ENCODE peak calls at places on chromosomes 3 and 15, in five cellular contexts. F is mesenchymal stem cell, Z is pancreas, O is HCT116, Q is upper lobe of right lung. I is an unnamed sample.

GRCh38 chr3:118544458-118544857 is 490.2 kb downstream of the IGSF11 start:
- DNase-seq in Q (no peak), O (peak; percentile 38), F (no peak), Z (no peak), I (no peak)

GRCh38 chr15:90037961-90038633 is 37.0 kb downstream of the ZNF710 start:
- DNase-seq in Q (peak; percentile 40), Z (peak; percentile 54), O (no peak), F (peak; percentile 45), I (no peak)

GRCh38 chr3:52843881-52844280 is 9.1 kb upstream of the MUSTN1 start:
- DNase-seq in F (no peak), Q (no peak), Z (no peak), O (no peak), I (no peak)

GRCh38 chr15:34855893-34856292 is 60.5 kb upstream of the ACTC1 start:
- DNase-seq in Q (no peak), Z (no peak), O (no peak), F (no peak), I (peak; percentile 17)

GRCh38 chr3:16147226-16147625 is 27.3 kb upstream of the GALNT15 start:
- DNase-seq in O (no peak), Q (no peak), Z (no peak), F (peak; percentile 76), I (no peak)

GRCh38 chr15:41944313-41944940 is 27.9 kb downstream of the EHD4 start:
- DNase-seq in Z (no peak), F (peak; percentile 91), Q (no peak), O (peak; percentile 37), I (no peak)

GRCh38 chr3:98772022-98772421 is 8.9 kb downstream of the ST3GAL6 start:
- DNase-seq in O (no peak), Z (no peak), Q (no peak), F (no peak), I (no peak)

GRCh38 chr15:85445361-85445760 is 65.0 kb downstream of the AKAP13 start:
- DNase-seq in Z (no peak), O (no peak), Q (no peak), F (no peak), I (no peak)

GRCh38 chr3:112004187-112004586 is 5.5 kb downstream of the TAGLN3 start:
- DNase-seq in O (no peak), Q (no peak), Z (no peak), F (no peak), I (no peak)

GRCh38 chr15:44490628-44491027 is 46.3 kb upstream of the EIF3J start:
- DNase-seq in F (peak; percentile 14), O (no peak), Q (no peak), Z (no peak), I (no peak)

GRCh38 chr15:40471778-40472130 is 970 bp downstream of the CHST14 start:
- DNase-seq in F (no peak), Q (peak; percentile 70), Z (no peak), O (no peak), I (no peak)

GRCh38 chr3:47193871-47194859 is 30.3 kb upstream of the SETD2 start:
- DNase-seq in Q (no peak), Z (no peak), F (peak; percentile 33), O (no peak), I (no peak)

GRCh38 chr3:62277986-62278385 is 95.4 kb downstream of the FEZF2 start:
- DNase-seq in F (no peak), Z (no peak), O (no peak), Q (no peak), I (no peak)

GRCh38 chr3:67788396-67788795 is 134.0 kb upstream of the SUCLG2 start:
- DNase-seq in O (no peak), F (no peak), Z (no peak), Q (no peak), I (no peak)

GRCh38 chr3:26984601-26985000 is 362.0 kb downstream of the LRRC3B start:
- DNase-seq in Z (no peak), F (no peak), O (no peak), Q (no peak), I (no peak)

GRCh38 chr3:11735638-11736037 is 91.9 kb upstream of the VGLL4 start:
- DNase-seq in F (no peak), Q (no peak), Z (no peak), O (no peak), I (no peak)

GRCh38 chr3:28206479-28206878 is 34.9 kb upstream of the CMC1 start:
- DNase-seq in F (no peak), Q (no peak), O (no peak), Z (no peak), I (no peak)

GRCh38 chr3:10352146-10352911 is 31.4 kb upstream of the SEC13 start:
- DNase-seq in O (no peak), Q (no peak), F (peak; percentile 94), Z (peak; percentile 38), I (no peak)

GRCh38 chr3:10343526-10343925 is 22.6 kb upstream of the SEC13 start:
- DNase-seq in Z (no peak), O (no peak), F (no peak), Q (no peak), I (no peak)

GRCh38 chr3:37661615-37662306 is 199.9 kb upstream of the CTDSPL start:
- DNase-seq in F (no peak), O (no peak), Z (no peak), Q (peak; percentile 71), I (no peak)

GRCh38 chr15:80844011-80844732 is 65.0 kb downstream of the CEMIP start:
- DNase-seq in Q (no peak), F (peak; percentile 38), O (no peak), Z (no peak), I (peak; percentile 10)

GRCh38 chr3:171088984-171089754 is 62.6 kb upstream of the SLC2A2 start:
- DNase-seq in Q (no peak), F (peak; percentile 66), Z (no peak), O (peak; percentile 18), I (no peak)
- H3K27ac ChIP-seq in Q (no peak overlapping the region), F (peak overlapping the region; percentile 73), Z (no peak overlapping the region), O (no peak overlapping the region), I (no peak overlapping the region)

GRCh38 chr3:186383026-186383993 is 21.3 kb upstream of the DGKG start:
- DNase-seq in F (no peak), Q (no peak), Z (no peak), O (no peak), I (no peak)
- H3K27ac ChIP-seq in F (no peak overlapping the region), Q (no peak overlapping the region), Z (no peak overlapping the region), O (no peak overlapping the region), I (peak overlapping the region; percentile 59)

GRCh38 chr3:141021261-141021660 is 29.9 kb upstream of the SPSB4 start:
- DNase-seq in Q (no peak), F (no peak), O (no peak), Z (no peak), I (no peak)

GRCh38 chr3:141020139-141020940 is 30.8 kb upstream of the SPSB4 start:
- DNase-seq in Z (no peak), O (no peak), F (no peak), Q (no peak), I (no peak)

GRCh38 chr3:141015486-141015885 is 35.7 kb upstream of the SPSB4 start:
- DNase-seq in F (no peak), Z (no peak), Q (no peak), O (no peak), I (no peak)

GRCh38 chr3:141019244-141019643 is 31.9 kb upstream of the SPSB4 start:
- DNase-seq in F (no peak), Z (no peak), Q (no peak), O (no peak), I (no peak)
- H3K27ac ChIP-seq in F (no peak overlapping the region), Z (no peak overlapping the region), Q (no peak overlapping the region), O (no peak overlapping the region), I (no peak overlapping the region)

DNA sequence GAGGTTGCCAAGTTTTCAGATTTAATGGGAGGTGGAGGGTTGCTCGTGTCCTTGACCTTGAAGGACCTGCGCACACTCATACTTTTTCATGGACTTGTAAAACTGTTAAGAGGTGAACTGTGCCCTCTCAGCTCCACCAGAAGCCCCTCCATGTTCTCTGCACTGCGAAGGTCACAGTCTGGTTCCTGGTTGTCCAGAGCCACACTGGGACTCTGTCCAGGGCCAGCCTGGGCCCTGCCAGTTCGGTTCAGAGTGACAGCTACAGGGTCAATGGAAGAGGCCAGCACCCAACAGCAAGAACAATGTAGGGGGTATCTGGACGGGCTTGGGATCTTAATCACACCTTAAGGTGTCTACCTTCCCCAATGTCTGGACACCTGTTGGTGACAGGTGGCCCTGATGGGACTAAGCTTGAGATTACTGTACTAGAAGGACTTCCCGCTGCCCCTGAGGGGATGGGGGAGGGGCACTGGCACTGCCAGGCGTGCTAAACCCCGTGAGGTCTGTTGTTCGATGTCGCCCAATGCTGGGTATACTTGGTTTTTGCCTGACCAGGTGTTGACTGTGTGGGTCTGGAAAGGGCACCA is 34.7 kb downstream of the GRK7 start:
- DNase-seq in Q (no peak), F (no peak), Z (no peak), O (no peak), I (no peak)
- H3K27ac ChIP-seq in Q (peak overlapping the region; percentile 75), F (peak overlapping the region; percentile 74), Z (peak overlapping the region; percentile 19), O (no peak overlapping the region), I (peak overlapping the region; percentile 48)

DNA sequence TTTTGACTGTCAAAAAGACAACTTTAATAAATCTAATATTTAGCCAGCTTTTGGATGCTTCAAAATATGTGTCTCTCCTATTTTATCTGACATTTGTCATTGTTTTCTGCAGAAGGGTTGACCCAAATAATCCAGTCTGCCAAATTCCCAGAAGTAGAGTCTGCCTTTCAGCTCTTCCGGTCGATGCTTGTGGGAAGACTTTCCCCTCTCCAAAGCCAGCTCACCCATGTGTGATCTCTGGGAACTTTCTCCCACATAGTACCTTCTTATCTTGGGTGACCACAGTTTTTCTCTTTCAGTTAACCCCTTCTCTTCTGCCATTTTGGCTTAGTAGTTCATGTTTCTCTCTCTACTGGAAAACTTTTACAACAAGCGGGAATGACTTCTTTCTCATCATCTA is 94.1 kb downstream of the ASB7 start:
- DNase-seq in F (peak; percentile 53), Z (no peak), O (no peak), Q (no peak), I (no peak)
- H3K27ac ChIP-seq in F (no peak overlapping the region), Z (no peak overlapping the region), O (no peak overlapping the region), Q (no peak overlapping the region), I (no peak overlapping the region)

GRCh38 chr15:25824618-25825017 is 38.5 kb downstream of the ATP10A start:
- DNase-seq in O (no peak), Z (no peak), F (no peak), Q (no peak), I (no peak)

GRCh38 chr15:25832158-25832557 is 31.0 kb downstream of the ATP10A start:
- DNase-seq in F (peak; percentile 17), O (no peak), Q (no peak), Z (no peak), I (no peak)

GRCh38 chr15:25825215-25825614 is 37.9 kb downstream of the ATP10A start:
- DNase-seq in F (no peak), Z (no peak), Q (no peak), O (no peak), I (no peak)

GRCh38 chr15:25830844-25831443 is 32.2 kb downstream of the ATP10A start:
- DNase-seq in Z (no peak), O (no peak), F (peak; percentile 64), Q (no peak), I (no peak)

GRCh38 chr15:25829075-25829474 is 34.1 kb downstream of the ATP10A start:
- DNase-seq in O (no peak), F (no peak), Q (no peak), Z (no peak), I (no peak)
- H3K27ac ChIP-seq in O (no peak overlapping the region), F (no peak overlapping the region), Q (no peak overlapping the region), Z (no peak overlapping the region), I (no peak overlapping the region)

GRCh38 chr3:50169858-50170257 is 14.7 kb downstream of the SEMA3F start:
- DNase-seq in Z (no peak), O (no peak), F (no peak), Q (no peak), I (no peak)
- H3K27ac ChIP-seq in Z (no peak overlapping the region), O (no peak overlapping the region), F (no peak overlapping the region), Q (peak overlapping the region; percentile 76), I (no peak overlapping the region)

GRCh38 chr15:78492841-78493240 is 14.5 kb upstream of the HYKK start:
- DNase-seq in Q (no peak), F (no peak), Z (no peak), O (no peak), I (no peak)
- H3K27ac ChIP-seq in Q (no peak overlapping the region), F (no peak overlapping the region), Z (no peak overlapping the region), O (no peak overlapping the region), I (no peak overlapping the region)

I was measured in substantia nigra.